ENCODE peak calls at places on chromosomes 4 and X, in six cellular contexts. C, S, D, X, N and M are unnamed samples.

GRCh38 chr4:185307136-185307950 is 88.4 kb downstream of the LRP2BP start:
- DNase-seq in C (peak; percentile 23), S (no peak), D (no peak), X (no peak), N (no peak), M (peak; percentile 67)

GRCh38 chrX:41596586-41596985 is 92.2 kb upstream of the GPR34 start:
- DNase-seq in C (no peak), S (no peak), D (no peak), X (no peak), N (no peak), M (peak; percentile 35)

GRCh38 chr4:37889849-37890500 is 909 bp upstream of the TBC1D1 start:
- DNase-seq in C (no peak), S (no peak), D (no peak), X (no peak), N (peak; percentile 13), M (no peak)

GRCh38 chrX:134715930-134716619 is 57.8 kb upstream of the PLAC1 start:
- DNase-seq in C (peak; percentile 51), S (no peak), D (no peak), X (no peak), N (no peak), M (no peak)

GRCh38 chr4:140884431-140885058 is 128.4 kb upstream of the TBC1D9 start:
- DNase-seq in C (peak; percentile 22), S (no peak), D (peak; percentile 45), X (no peak), N (peak; percentile 58), M (peak; percentile 70)

GRCh38 chrX:70422886-70423336 is at the start of gene GDPD2:
- DNase-seq in C (peak; percentile 58), S (no peak), D (no peak), X (no peak), N (peak; percentile 28), M (no peak)

GRCh38 chrX:41499195-41499594 is 52.1 kb downstream of the NYX start:
- DNase-seq in C (no peak), S (no peak), D (no peak), X (no peak), N (no peak), M (no peak)

GRCh38 chrX:21374163-21374993 is at the start of gene CNKSR2:
- DNase-seq in C (peak; percentile 75), S (peak; percentile 53), D (peak; percentile 77), X (peak; percentile 68), N (peak; percentile 61), M (peak; percentile 68)

GRCh38 chr4:86856896-86857295 is 7.7 kb upstream of the SLC10A6 start:
- DNase-seq in C (no peak), S (no peak), D (no peak), X (no peak), N (no peak), M (no peak)

GRCh38 chr4:98318521-98318920 is 57.3 kb downstream of the RAP1GDS1 start:
- DNase-seq in C (no peak), S (no peak), D (no peak), X (no peak), N (no peak), M (no peak)

GRCh38 chr4:128633067-128633466 is 176.4 kb upstream of the JADE1 start:
- DNase-seq in C (no peak), S (no peak), D (no peak), X (no peak), N (no peak), M (no peak)

GRCh38 chrX:136130931-136131843 is 16.1 kb upstream of the FHL1 start:
- DNase-seq in C (no peak), S (no peak), D (peak; percentile 40), X (no peak), N (no peak), M (no peak)

GRCh38 chr4:169225058-169225751 is 45.6 kb downstream of the SH3RF1 start:
- DNase-seq in C (no peak), S (no peak), D (peak; percentile 39), X (no peak), N (no peak), M (no peak)

GRCh38 chrX:119155416-119156035 is 27.9 kb upstream of the KIAA1210 start:
- DNase-seq in C (no peak), S (no peak), D (peak; percentile 18), X (no peak), N (no peak), M (no peak)

GRCh38 chr4:125388653-125389052 is 73.9 kb downstream of the FAT4 start:
- DNase-seq in C (no peak), S (no peak), D (no peak), X (no peak), N (no peak), M (no peak)

GRCh38 chr4:140568507-140569306 is at the start of gene UCP1:
- DNase-seq in C (peak; percentile 29), S (no peak), D (peak; percentile 10), X (no peak), N (peak; percentile 73), M (no peak)

GRCh38 chr4:128371004-128371777 is 83.6 kb upstream of the PGRMC2 start:
- DNase-seq in C (no peak), S (no peak), D (no peak), X (no peak), N (no peak), M (no peak)

GRCh38 chr4:37455301-37456062 is 210.9 kb downstream of the NWD2 start:
- DNase-seq in C (peak; percentile 61), S (no peak), D (no peak), X (no peak), N (no peak), M (no peak)

GRCh38 chrX:72461766-72462165 is 110.9 kb downstream of the HDAC8 start:
- DNase-seq in C (no peak), S (no peak), D (no peak), X (no peak), N (no peak), M (no peak)

GRCh38 chrX:133350751-133351150 is 64.5 kb downstream of the GPC4 start:
- DNase-seq in C (peak; percentile 41), S (no peak), D (no peak), X (no peak), N (no peak), M (no peak)

GRCh38 chrX:1323315-1323714 is 13.3 kb upstream of the IL3RA start:
- DNase-seq in C (no peak), S (peak; percentile 65), D (peak; percentile 76), X (peak; percentile 42), N (peak; percentile 7), M (peak; percentile 79)

GRCh38 chrX:110678591-110678990 is 117.0 kb downstream of the CHRDL1 start:
- DNase-seq in C (no peak), S (no peak), D (no peak), X (no peak), N (no peak), M (no peak)

DNA sequence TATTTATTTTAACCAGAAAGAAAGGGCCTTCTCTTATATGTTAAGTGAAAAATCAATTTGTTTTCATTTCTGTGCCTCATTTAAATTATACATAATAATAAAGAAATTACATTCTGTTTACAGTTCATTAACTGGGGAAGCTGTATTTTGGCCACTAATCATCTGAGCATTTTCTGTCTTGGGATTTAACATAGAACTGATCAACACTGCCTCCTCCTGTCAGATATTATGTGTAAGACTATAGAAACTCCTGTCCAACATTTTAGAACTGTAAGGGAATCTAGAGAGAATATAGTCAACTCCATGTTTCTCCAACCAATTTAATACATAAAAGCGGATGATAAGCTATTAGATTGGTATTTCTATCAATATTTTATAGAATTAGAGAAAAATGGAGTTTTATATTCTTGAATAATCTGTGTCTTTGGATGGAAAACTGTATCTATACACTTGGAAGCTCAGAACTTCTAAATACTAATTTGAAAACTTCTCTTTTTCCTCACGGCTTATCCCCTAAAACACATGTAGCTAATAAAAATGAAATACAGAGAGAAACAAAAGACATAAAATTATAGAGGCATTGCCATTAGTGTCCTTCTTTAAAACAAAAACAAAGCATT is 33.0 kb downstream of the ENPEP start:
- DNase-seq in C (no peak), S (no peak), D (no peak), X (no peak), N (no peak), M (peak; percentile 28)
- TF ChIP-seq CTCF in C (no peak), S (peak; percentile 14), D (peak; percentile 39), X (no peak), N (no peak), M (peak; percentile 47)

DNA sequence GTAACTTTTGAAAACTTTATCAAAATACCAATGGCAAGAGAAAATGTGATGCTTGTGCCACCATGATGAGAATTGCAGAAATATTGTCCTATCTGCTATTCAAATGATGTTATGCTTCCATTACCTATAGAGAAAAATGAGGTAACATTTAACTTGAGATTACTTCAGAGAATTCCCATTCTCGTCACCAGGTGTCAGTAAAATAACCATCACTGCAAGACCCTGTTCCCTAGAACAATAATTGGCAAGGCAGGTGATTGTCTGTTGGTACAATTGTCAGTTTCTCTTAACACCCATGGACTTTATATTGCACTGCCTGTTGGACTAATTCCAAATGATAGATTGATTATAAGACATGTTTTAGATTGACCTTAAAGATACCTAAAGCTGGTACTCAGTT is 179.9 kb downstream of the GABRG1 start:
- DNase-seq in C (no peak), S (no peak), D (no peak), X (no peak), N (no peak), M (no peak)
- TF ChIP-seq CTCF in C (no peak), S (no peak), D (no peak), X (no peak), N (no peak), M (no peak)

GRCh38 chrX:48938721-48939416 is 18.5 kb downstream of the OTUD5 start:
- DNase-seq in C (no peak), S (no peak), D (no peak), X (peak; percentile 63), N (no peak), M (peak; percentile 54)

GRCh38 chrX:48934581-48935331 is 15.9 kb upstream of the PIM2 start:
- DNase-seq in C (no peak), S (no peak), D (no peak), X (no peak), N (no peak), M (no peak)

GRCh38 chrX:48939417-48940228 is 17.8 kb downstream of the OTUD5 start:
- DNase-seq in C (no peak), S (no peak), D (no peak), X (no peak), N (no peak), M (no peak)

GRCh38 chrX:48936429-48937064 is 17.7 kb upstream of the PIM2 start:
- DNase-seq in C (no peak), S (no peak), D (no peak), X (no peak), N (no peak), M (no peak)

GRCh38 chrX:48937065-48937907 is 18.5 kb upstream of the PIM2 start:
- DNase-seq in C (no peak), S (peak; percentile 81), D (no peak), X (peak; percentile 86), N (no peak), M (peak; percentile 70)
- TF ChIP-seq CTCF in C (no peak), S (no peak), D (no peak), X (no peak), N (no peak), M (peak; percentile 28)

DNA sequence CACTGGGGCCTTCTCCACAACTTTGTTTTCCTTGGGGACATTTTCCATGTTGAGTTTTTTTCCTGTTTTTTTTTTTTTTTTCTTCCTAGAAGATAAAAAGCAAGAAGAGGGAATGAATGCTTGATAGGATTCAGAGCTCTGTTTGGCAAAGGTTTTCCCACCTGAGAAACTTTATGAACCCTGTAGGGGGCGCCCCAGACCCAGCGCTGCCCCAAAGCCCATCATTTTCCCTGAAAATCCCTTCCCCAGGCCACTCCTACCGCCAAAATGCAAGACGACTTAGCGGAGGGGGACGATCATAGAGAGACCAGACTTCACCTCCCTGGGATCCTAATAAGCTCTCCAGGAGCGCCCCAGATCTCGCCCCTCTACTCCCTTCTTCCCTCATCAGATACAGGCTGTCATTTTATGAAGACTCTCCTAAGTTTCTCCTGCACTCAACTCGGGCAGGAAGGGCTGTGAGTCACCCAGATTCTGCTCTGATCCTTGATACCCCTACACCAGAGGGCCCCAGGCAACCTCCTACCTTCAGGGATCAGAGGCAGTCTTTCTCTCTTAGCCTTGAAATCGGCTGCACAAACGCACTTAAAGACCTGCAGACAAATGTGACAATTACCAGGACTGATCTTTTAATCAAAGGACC is 1.4 kb downstream of the BEX5 start:
- DNase-seq in C (no peak), S (no peak), D (no peak), X (peak; percentile 16), N (peak; percentile 54), M (no peak)
- TF ChIP-seq CTCF in C (peak; percentile 28), S (no peak), D (no peak), X (peak; percentile 32), N (peak; percentile 52), M (peak; percentile 1)